ENCODE peak calls at places on chromosome 16, in four cellular contexts. B is retinal pigment epithelial cell, I is astrocyte of the spinal cord, J is PC-9. W is an unnamed sample.

GRCh38 chr16:64590516-64590915 is 531.3 kb downstream of the CDH11 start:
- DNase-seq in B (no peak), I (peak), J (no peak), W (no peak)

GRCh38 chr16:81314603-81315270 is at the start of gene GAN:
- DNase-seq in B (peak), I (peak), J (peak), W (peak)

GRCh38 chr16:70574595-70575271 is 51.1 kb downstream of the SF3B3 start:
- DNase-seq in B (no peak), I (no peak), J (no peak), W (no peak)

GRCh38 chr16:54244061-54244886 is 42.3 kb downstream of the IRX3 start:
- DNase-seq in B (no peak), I (no peak), J (no peak), W (no peak)

GRCh38 chr16:89210904-89211515 is 6.5 kb upstream of the ZNF778 start:
- DNase-seq in B (no peak), I (no peak), J (no peak), W (no peak)

GRCh38 chr16:81940781-81941560 is 70.3 kb downstream of the SDR42E1 start:
- DNase-seq in B (peak), I (peak), J (no peak), W (no peak)

GRCh38 chr16:3295209-3295608 is 10.0 kb downstream of the TIGD7 start:
- DNase-seq in B (no peak), I (no peak), J (no peak), W (no peak)

GRCh38 chr16:70740919-70741778 is 55.3 kb upstream of the MTSS2 start:
- DNase-seq in B (no peak), I (peak), J (no peak), W (no peak)

GRCh38 chr16:17544785-17545184 is 74.0 kb upstream of the XYLT1 start:
- DNase-seq in B (no peak), I (no peak), J (no peak), W (no peak)

GRCh38 chr16:48432136-48432535 is 46.9 kb upstream of the SIAH1 start:
- DNase-seq in B (no peak), I (no peak), J (no peak), W (no peak)

GRCh38 chr16:705748-706188 is at the start of gene FBXL16:
- DNase-seq in B (no peak), I (no peak), J (peak), W (no peak)

GRCh38 chr16:24322106-24322505 is 66.0 kb downstream of the CACNG3 start:
- DNase-seq in B (no peak), I (no peak), J (no peak), W (no peak)

GRCh38 chr16:56895813-56896212 is 30.8 kb downstream of the SLC12A3 start:
- DNase-seq in B (no peak), I (no peak), J (no peak), W (no peak)

GRCh38 chr16:56896244-56896643 is 31.2 kb downstream of the SLC12A3 start:
- DNase-seq in B (no peak), I (no peak), J (no peak), W (no peak)

GRCh38 chr16:56897026-56897799 is 32.2 kb downstream of the SLC12A3 start:
- DNase-seq in B (no peak), I (no peak), J (no peak), W (no peak)

GRCh38 chr16:56894331-56894917 is 29.4 kb downstream of the SLC12A3 start:
- DNase-seq in B (no peak), I (no peak), J (peak), W (no peak)

DNA sequence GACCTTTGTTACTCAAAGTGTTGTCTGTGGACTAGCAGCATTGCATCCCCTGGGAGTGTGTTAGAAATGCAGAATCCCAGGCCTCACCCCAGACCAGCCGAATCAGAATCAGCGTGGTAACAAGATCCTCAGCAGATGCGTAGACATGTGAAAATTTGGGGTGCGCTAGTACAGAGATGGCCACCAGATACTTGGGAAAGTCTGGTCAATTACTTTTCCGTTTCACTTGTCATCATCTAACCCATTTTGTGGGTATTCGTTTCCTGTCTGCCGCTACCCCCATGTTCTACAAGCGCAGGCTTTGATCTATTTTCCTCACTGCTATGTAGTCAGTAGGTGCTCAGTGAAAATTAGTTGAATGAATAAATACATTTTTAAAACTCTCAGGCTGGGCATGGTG is 33.1 kb upstream of the HERPUD1 start:
- DNase-seq in B (no peak), I (no peak), J (no peak), W (no peak)
- H3K4me3 ChIP-seq in B (no peak), I (no peak), J (no peak), W (no peak)

DNA sequence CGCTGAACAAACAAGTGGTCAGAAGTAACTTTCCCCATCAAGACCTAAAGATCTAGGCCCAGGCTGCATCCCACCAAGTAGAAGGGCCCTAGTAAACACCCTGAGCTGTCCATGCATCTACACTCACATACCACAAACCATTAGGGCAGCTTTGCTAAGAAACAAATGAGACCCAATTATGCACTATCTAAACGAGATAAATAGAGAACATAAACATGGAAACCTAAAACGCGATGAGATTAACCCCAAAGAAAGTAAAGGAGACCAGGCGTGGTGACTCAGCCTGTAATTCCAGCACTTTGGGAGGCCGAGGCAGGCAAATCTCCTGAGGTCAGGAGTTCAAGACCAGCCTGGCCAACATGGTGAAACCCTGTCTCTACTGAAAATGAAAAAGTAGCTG is 5.8 kb downstream of the TXNDC11 start:
- DNase-seq in B (no peak), I (no peak), J (no peak), W (no peak)
- H3K4me3 ChIP-seq in B (no peak), I (no peak), J (no peak), W (no peak)

GRCh38 chr16:84607061-84607460 is 10.8 kb downstream of the COTL1 start:
- DNase-seq in B (no peak), I (no peak), J (no peak), W (no peak)
- H3K4me3 ChIP-seq in B (no peak), I (no peak), J (no peak), W (no peak)

GRCh38 chr16:2237552-2238395 is 1.5 kb downstream of the DNASE1L2 start:
- DNase-seq in B (no peak), I (no peak), J (no peak), W (no peak)
- H3K4me3 ChIP-seq in B (no peak), I (no peak), J (no peak), W (no peak)

GRCh38 chr16:58119509-58119845 is 9.7 kb downstream of the CFAP20 start:
- DNase-seq in B (peak), I (no peak), J (no peak), W (no peak)
- H3K4me3 ChIP-seq in B (no peak), I (no peak), J (no peak), W (no peak)

GRCh38 chr16:85308585-85309540 is 196.6 kb upstream of the CIBAR2 start:
- DNase-seq in B (no peak), I (no peak), J (no peak), W (no peak)

GRCh38 chr16:85310868-85311585 is 198.8 kb upstream of the CIBAR2 start:
- DNase-seq in B (no peak), I (no peak), J (no peak), W (no peak)

GRCh38 chr16:85307552-85308364 is 195.5 kb upstream of the CIBAR2 start:
- DNase-seq in B (no peak), I (no peak), J (no peak), W (no peak)

GRCh38 chr16:85311741-85312140 is 199.5 kb upstream of the CIBAR2 start:
- DNase-seq in B (no peak), I (no peak), J (no peak), W (no peak)

DNA sequence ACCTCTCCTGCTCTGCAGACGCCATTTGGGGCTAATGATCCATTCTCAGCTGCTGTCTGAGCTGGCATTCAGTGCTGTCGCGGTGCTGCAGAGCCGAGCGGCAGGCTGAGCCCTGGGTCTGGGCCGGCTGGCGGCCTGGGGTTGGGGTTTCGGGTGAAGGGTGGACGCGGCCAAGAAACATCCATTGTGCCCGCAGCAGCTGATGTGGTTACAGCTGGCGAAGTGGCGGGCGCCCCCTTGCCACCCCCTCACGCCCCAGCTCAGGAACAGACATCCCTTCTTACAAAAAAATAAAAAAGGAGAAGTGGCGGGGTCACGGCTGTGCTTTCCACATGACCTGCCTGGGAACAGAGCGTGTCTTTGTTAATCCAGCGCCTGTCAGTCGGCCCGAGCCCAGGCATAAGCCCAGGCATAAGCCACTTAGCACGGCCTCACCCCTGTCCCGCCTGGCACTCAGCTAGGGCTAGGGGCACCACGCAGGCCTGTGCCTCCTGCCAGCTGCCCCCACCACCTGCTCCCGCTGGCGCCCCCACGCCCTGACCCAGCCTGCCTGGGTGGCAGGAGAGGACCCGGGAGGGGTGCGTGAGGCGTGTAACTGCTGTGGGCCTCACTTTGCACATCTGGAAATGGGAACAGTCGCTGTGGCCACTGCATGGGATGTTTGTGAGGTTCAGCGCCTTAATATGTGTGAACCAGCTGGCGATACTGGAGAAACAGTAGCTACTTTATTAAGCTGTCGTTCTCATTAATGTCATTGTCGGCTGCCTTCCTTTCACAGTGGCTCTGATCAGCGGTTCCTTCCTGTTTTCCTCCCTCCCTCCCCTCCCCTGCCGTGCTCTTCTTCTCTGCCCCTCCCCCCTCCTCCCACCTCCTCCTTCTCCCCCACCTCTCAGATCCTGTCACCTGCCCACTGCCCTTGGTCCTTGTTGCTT is 197.7 kb upstream of the CIBAR2 start:
- DNase-seq in B (peak), I (no peak), J (no peak), W (peak)
- H3K4me3 ChIP-seq in B (no peak), I (no peak), J (no peak), W (peak)

DNA sequence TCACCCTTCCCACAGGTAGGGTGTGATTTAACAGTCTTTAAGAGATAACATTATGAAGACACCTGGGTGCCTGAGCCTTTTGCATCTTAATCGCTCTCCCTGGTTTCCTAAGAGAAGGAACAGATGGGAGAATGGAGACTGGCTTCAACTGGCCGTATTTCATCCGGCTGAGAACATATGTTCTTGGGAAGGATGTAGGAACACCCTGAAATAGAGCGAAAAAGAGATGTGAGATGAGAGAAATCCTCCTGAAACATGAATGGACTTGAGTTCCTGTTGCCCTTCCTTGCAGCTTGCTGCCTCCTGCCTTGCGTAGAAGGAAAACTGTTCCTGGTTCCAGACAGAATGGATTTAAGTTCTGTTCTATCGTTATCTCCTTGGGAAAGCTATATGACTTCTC is 385.4 kb upstream of the RBFOX1 start:
- DNase-seq in B (no peak), I (no peak), J (no peak), W (no peak)
- H3K4me3 ChIP-seq in B (no peak), I (no peak), J (no peak), W (no peak)

W was measured in lower lobe of right lung.